ENCODE peak calls at places on chromosomes 11 and 22, in nine cellular contexts. S, E, P, C, W, I, O, H and V are unnamed samples.

GRCh38 chr11:100991541-100991940 is 138.1 kb downstream of the PGR start:
- DNase-seq in E (no peak), P (no peak), W (no peak), I (no peak), H (no peak), O (no peak), S (no peak), C (no peak), V (no peak)

GRCh38 chr11:47051217-47051616 is 114.7 kb downstream of the CSTPP1 start:
- DNase-seq in P (no peak), W (no peak), O (no peak), C (no peak), S (peak), I (peak), E (no peak), H (no peak), V (no peak)

GRCh38 chr11:126874276-126874675 is 126.3 kb downstream of the KIRREL3 start:
- DNase-seq in O (no peak), H (no peak), I (no peak), E (no peak), C (no peak), S (no peak), W (no peak), P (no peak), V (no peak)

GRCh38 chr22:25172153-25172552 is 27.5 kb upstream of the CRYBB3 start:
- DNase-seq in E (no peak), O (no peak), S (no peak), C (peak), I (peak), W (no peak), H (no peak), P (no peak), V (no peak)

GRCh38 chr22:36385491-36386350 is 2.0 kb downstream of the MYH9 start:
- DNase-seq in E (peak), O (no peak), H (peak), I (no peak), S (no peak), P (peak), C (peak), W (no peak), V (no peak)

GRCh38 chr22:31080164-31080847 is 812 bp upstream of the SMTN start:
- DNase-seq in O (no peak), P (no peak), H (no peak), E (no peak), S (no peak), W (no peak), I (no peak), C (no peak), V (no peak)

GRCh38 chr11:65891180-65892136 is 985 bp downstream of the CCDC85B start:
- DNase-seq in C (peak), P (peak), E (no peak), H (peak), I (peak), W (no peak), O (no peak), S (no peak), V (no peak)

GRCh38 chr11:126150256-126150655 is 61.2 kb downstream of the RPUSD4 start:
- DNase-seq in W (no peak), E (no peak), S (no peak), P (no peak), C (no peak), O (no peak), H (no peak), I (no peak), V (no peak)

GRCh38 chr11:47916361-47916841 is 64.0 kb upstream of the PTPRJ start:
- DNase-seq in H (peak), O (no peak), W (no peak), S (peak), I (peak), C (no peak), E (peak), P (peak), V (peak)

GRCh38 chr11:19730373-19730772 is 17.7 kb downstream of the NAV2 start:
- DNase-seq in E (no peak), P (no peak), W (no peak), C (no peak), I (peak), H (peak), S (no peak), O (no peak), V (no peak)

GRCh38 chr11:126063510-126063858 is 818 bp upstream of the CDON start:
- DNase-seq in H (no peak), P (no peak), C (no peak), S (no peak), I (no peak), E (no peak), W (no peak), O (no peak), V (no peak)

GRCh38 chr11:120135838-120136237 is 2.1 kb downstream of the TRIM29 start:
- DNase-seq in H (no peak), P (no peak), S (no peak), I (no peak), O (no peak), C (no peak), W (no peak), E (no peak), V (no peak)

GRCh38 chr11:130504317-130504716 is 55.9 kb downstream of the ADAMTS15 start:
- DNase-seq in C (no peak), W (no peak), S (no peak), I (no peak), P (no peak), E (no peak), O (no peak), H (no peak), V (no peak)

GRCh38 chr22:42172385-42173172 is 42.0 kb upstream of the CYP2D6 start:
- DNase-seq in W (no peak), C (no peak), I (no peak), O (no peak), P (no peak), S (peak), E (no peak), H (no peak), V (no peak)

GRCh38 chr11:17974246-17974645 is 38.6 kb downstream of the SERGEF start:
- DNase-seq in E (no peak), C (no peak), S (no peak), P (no peak), I (no peak), W (no peak), O (no peak), H (no peak), V (no peak)

GRCh38 chr11:125594958-125595357 is 2.3 kb downstream of the STT3A start:
- DNase-seq in W (no peak), H (no peak), C (no peak), I (no peak), O (no peak), S (no peak), E (no peak), P (no peak), V (no peak)

GRCh38 chr22:17597217-17597616 is 31.3 kb downstream of the ATP6V1E1 start:
- DNase-seq in P (no peak), H (no peak), O (no peak), E (no peak), S (no peak), C (no peak), I (no peak), W (no peak), V (no peak)

GRCh38 chr11:70790671-70791300 is 392.5 kb downstream of the CTTN start:
- DNase-seq in I (no peak), E (no peak), H (no peak), P (peak), O (no peak), S (no peak), W (no peak), C (no peak), V (no peak)

GRCh38 chr11:76209956-76210885 is 3.9 kb upstream of the WNT11 start:
- DNase-seq in E (peak), I (peak), H (peak), W (no peak), O (no peak), S (peak), C (peak), P (peak), V (peak)

GRCh38 chr11:64052938-64053622 is 17.3 kb downstream of the FLRT1 start:
- DNase-seq in I (no peak), W (no peak), C (no peak), P (no peak), O (no peak), E (no peak), H (no peak), S (no peak), V (no peak)

GRCh38 chr11:4658629-4659453 is 15.1 kb downstream of the OR51E1 start:
- DNase-seq in P (no peak), W (no peak), H (no peak), S (no peak), E (no peak), O (no peak), I (no peak), C (no peak), V (no peak)

GRCh38 chr22:43515902-43516301 is 104.1 kb downstream of the MPPED1 start:
- DNase-seq in P (no peak), H (no peak), I (no peak), C (no peak), S (no peak), W (no peak), O (no peak), E (no peak), V (no peak)

GRCh38 chr11:56296877-56297276 is 4.8 kb upstream of the OR8H1 start:
- DNase-seq in W (no peak), P (no peak), E (no peak), I (no peak), O (no peak), H (no peak), S (no peak), C (no peak), V (no peak)

DNA sequence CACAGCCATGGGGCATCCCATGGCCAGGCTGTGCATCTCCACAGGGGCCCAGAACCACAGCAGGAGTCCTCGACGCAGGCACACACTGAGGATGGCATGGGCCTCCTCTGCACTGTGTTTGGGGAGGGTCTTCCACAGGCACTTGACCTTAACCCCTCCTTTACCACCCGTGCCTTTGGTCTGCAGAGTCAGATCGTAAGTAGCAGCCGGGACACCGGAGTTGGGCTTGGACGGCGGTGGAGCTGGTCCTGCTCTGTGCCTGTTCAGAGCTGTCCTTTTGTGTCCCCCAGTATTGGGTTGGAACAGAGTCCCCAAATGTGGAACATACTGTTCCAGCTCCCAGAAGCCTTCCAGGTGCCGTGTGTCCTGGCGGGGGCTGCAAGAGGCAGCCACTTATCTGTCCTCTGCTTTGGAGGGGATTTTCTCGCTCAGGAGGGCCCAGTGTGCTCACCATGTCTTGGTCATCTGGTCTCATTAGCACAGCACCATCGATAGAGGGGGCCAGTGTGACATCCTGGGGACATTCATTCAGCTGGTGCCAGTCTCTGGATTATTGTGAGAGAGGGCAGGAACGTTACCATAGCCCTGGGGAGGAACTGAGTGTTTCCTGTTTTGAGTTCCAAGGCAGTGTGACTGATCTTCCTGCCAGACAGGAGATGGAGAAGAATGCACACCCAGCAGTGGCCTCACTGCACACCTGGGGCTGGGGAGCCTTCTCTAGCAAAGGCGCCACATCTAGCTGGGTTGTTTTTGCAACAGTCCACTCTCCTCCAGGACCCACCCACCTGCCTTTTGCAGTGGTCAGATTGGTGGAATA is 12.4 kb downstream of the CRELD2 start:
- DNase-seq in I (peak), S (peak), P (peak), O (peak), C (peak), E (peak), W (no peak), H (peak), V (peak)
- TF ChIP-seq CTCF in I (peak), S (peak), P (peak), O (peak), C (peak), E (peak), W (no peak), H (peak), V (peak)

GRCh38 chr11:58958500-58958899 is 19.2 kb downstream of the GLYATL1 start:
- DNase-seq in C (no peak), O (peak), S (peak), E (peak), I (peak), W (no peak), H (no peak), P (peak), V (no peak)
- H3K4me3 ChIP-seq in C (no peak), O (no peak), S (no peak), E (no peak), I (no peak), W (no peak), H (no peak), P (no peak), V (no peak)

DNA sequence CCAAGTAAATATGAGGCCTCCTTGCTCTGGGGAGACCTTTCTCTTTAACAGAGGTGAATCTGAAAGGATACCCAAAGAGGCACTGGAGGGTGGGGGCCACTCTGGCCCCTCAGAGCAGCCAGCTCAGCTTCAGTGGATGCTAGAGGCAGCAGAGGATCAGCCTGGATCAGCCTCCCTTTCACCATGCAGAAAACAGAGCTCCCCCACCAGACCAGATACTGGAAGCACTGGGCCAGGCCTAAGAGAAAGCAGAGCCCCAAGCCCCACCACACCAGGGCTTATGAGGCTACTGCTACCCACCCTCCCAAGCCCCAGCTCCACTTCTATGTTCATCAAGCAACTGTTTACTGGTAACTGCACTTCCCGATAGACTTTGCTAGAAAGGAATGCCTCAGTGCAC is 4.0 kb upstream of the SLC43A3 start:
- DNase-seq in S (no peak), H (no peak), C (no peak), O (no peak), I (no peak), E (no peak), W (no peak), P (no peak), V (no peak)
- TF ChIP-seq CTCF in S (no peak), H (no peak), C (no peak), O (no peak), I (no peak), E (no peak), W (no peak), P (peak), V (no peak)

GRCh38 chr22:46774456-46775363 is 12.3 kb downstream of the TBC1D22A start:
- DNase-seq in I (no peak), S (no peak), O (no peak), E (no peak), W (no peak), H (no peak), P (no peak), C (no peak), V (no peak)
- H3K4me3 ChIP-seq in I (no peak), S (no peak), O (no peak), E (no peak), W (no peak), H (peak), P (no peak), C (peak), V (no peak)

DNA sequence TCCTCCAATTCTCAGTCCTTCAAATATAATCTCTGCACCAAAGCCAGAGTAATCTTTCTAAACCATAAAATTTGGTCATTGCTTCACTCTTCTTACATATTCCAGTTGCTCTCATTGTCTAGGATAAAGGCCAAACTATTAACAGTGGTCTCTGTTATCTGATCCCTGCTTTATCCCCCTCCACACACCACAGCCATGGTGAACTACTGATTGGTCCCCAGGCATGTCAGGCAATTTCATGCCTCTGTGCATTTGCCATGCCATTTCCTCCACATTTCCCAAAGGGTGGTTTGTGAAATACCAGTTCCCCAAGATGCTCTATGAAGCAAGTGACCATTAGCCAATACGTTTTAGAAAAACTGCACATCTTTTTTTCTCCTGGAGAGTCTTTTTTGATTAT is 97.0 kb downstream of the FAM181B start:
- DNase-seq in O (no peak), I (no peak), P (no peak), C (no peak), S (no peak), H (no peak), E (no peak), W (no peak), V (no peak)
- TF ChIP-seq CTCF in O (no peak), I (no peak), P (no peak), C (no peak), S (no peak), H (no peak), E (no peak), W (no peak), V (no peak)